ENCODE peak calls at places on chromosomes 6 and 20, in seven cellular contexts. L, D, Z, X, Y, W and H are unnamed samples.

GRCh38 chr20:46213946-46214830 is 94.1 kb downstream of the CDH22 start:
- DNase-seq in Y (no peak), Z (no peak), D (no peak), X (peak), L (no peak), W (no peak), H (peak)

GRCh38 chr6:90160013-90160412 is 136.6 kb downstream of the BACH2 start:
- DNase-seq in Y (no peak), D (no peak), Z (no peak), X (no peak), L (no peak), W (no peak), H (no peak)

GRCh38 chr6:102417368-102417767 is 1023.9 kb downstream of the GRIK2 start:
- DNase-seq in X (no peak), Y (no peak), W (no peak), D (no peak), L (no peak), Z (no peak), H (peak)

GRCh38 chr6:158487495-158487894 is 72.4 kb upstream of the TMEM181 start:
- DNase-seq in X (no peak), D (no peak), Y (no peak), Z (no peak), L (no peak), W (no peak), H (no peak)

GRCh38 chr6:157789861-157790260 is 33.2 kb upstream of the SNX9 start:
- DNase-seq in X (no peak), Z (no peak), D (no peak), L (no peak), Y (no peak), W (no peak), H (peak)

GRCh38 chr6:32967151-32968091 is 973 bp upstream of the BRD2 start:
- DNase-seq in Y (no peak), Z (no peak), W (no peak), L (no peak), X (peak), D (no peak), H (peak)

GRCh38 chr20:40776702-40777457 is 87.8 kb upstream of the MAFB start:
- DNase-seq in Z (no peak), W (no peak), D (no peak), X (no peak), L (peak), Y (no peak), H (no peak)

GRCh38 chr20:3340443-3340842 is 67.0 kb downstream of the DNAAF9 start:
- DNase-seq in D (no peak), X (peak), Z (peak), Y (peak), W (no peak), L (peak), H (no peak)

GRCh38 chr20:25044660-25045342 is 13.1 kb downstream of the ACSS1 start:
- DNase-seq in D (no peak), W (no peak), L (no peak), Y (no peak), X (no peak), Z (peak), H (peak)

GRCh38 chr6:75208564-75209431 is 2.9 kb upstream of the COL12A1 start:
- DNase-seq in Y (peak), D (peak), W (peak), L (peak), Z (peak), X (peak), H (peak)

GRCh38 chr20:40470313-40471260 is 218.4 kb downstream of the MAFB start:
- DNase-seq in W (no peak), Y (no peak), X (peak), D (peak), L (peak), Z (peak), H (peak)

GRCh38 chr6:97176468-97176867 is 106.5 kb downstream of the MMS22L start:
- DNase-seq in X (no peak), D (no peak), W (no peak), Y (no peak), Z (no peak), L (no peak), H (no peak)

GRCh38 chr6:41571066-41571780 is 25.0 kb downstream of the FOXP4 start:
- DNase-seq in W (no peak), Z (no peak), Y (no peak), L (no peak), D (no peak), X (no peak), H (peak)

DNA sequence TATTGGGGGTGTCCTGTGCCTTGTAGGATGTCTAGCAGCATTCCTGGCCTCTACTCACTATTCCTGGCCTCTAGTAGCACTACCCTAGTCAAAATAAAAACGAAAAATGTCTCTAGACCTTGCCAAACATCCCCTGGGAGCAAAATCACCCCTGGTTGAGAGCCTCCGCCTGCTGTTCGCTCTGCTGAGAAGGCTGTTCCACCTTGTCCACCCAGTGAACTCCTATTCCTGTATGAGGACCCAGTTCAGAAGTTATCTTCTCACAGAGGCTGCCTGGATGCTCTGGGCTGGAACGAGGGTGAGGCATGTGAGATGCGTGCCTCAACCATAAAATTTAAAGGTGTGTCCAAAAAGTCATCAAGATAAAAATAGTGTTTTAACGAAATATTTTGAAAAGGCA is 101.9 kb downstream of the TOX2 start:
- DNase-seq in L (no peak), Z (no peak), W (no peak), D (no peak), Y (no peak), X (no peak), H (no peak)
- TF ChIP-seq POLR2A in L (no peak), Z (no peak), W (no peak), D (no peak), Y (no peak), X (no peak), H (no peak)

GRCh38 chr6:5728726-5729434 is 277.8 kb downstream of the NRN1 start:
- DNase-seq in X (no peak), Z (no peak), D (no peak), Y (no peak), W (no peak), L (no peak), H (peak)
- TF ChIP-seq CTCF in X (no peak), Z (no peak), D (no peak), Y (no peak), W (no peak), L (no peak), H (no peak)

GRCh38 chr6:2807342-2808090 is 34.1 kb downstream of the SERPINB1 start:
- DNase-seq in X (no peak), Y (no peak), Z (no peak), L (no peak), W (no peak), D (no peak), H (no peak)
- TF ChIP-seq POLR2A in X (no peak), Y (no peak), Z (no peak), L (no peak), W (no peak), D (no peak), H (no peak)

GRCh38 chr6:165972139-165972802 is 195.4 kb downstream of the TBXT start:
- DNase-seq in X (no peak), L (no peak), D (no peak), Y (no peak), Z (no peak), W (no peak), H (no peak)

GRCh38 chr6:165974817-165975216 is 192.8 kb downstream of the TBXT start:
- DNase-seq in D (no peak), X (no peak), L (no peak), W (no peak), Y (no peak), Z (no peak), H (no peak)

GRCh38 chr6:165973473-165973872 is 194.2 kb downstream of the TBXT start:
- DNase-seq in Z (no peak), W (no peak), Y (no peak), D (no peak), X (no peak), L (no peak), H (no peak)

GRCh38 chr6:165978482-165978881 is 189.2 kb downstream of the TBXT start:
- DNase-seq in L (no peak), D (no peak), X (no peak), W (no peak), Z (no peak), Y (no peak), H (no peak)

GRCh38 chr6:165976705-165977104 is 190.9 kb downstream of the TBXT start:
- DNase-seq in X (no peak), W (no peak), L (no peak), D (no peak), Z (no peak), Y (no peak), H (no peak)
- TF ChIP-seq CTCF in X (no peak), W (no peak), L (no peak), D (no peak), Z (no peak), Y (no peak), H (no peak)

DNA sequence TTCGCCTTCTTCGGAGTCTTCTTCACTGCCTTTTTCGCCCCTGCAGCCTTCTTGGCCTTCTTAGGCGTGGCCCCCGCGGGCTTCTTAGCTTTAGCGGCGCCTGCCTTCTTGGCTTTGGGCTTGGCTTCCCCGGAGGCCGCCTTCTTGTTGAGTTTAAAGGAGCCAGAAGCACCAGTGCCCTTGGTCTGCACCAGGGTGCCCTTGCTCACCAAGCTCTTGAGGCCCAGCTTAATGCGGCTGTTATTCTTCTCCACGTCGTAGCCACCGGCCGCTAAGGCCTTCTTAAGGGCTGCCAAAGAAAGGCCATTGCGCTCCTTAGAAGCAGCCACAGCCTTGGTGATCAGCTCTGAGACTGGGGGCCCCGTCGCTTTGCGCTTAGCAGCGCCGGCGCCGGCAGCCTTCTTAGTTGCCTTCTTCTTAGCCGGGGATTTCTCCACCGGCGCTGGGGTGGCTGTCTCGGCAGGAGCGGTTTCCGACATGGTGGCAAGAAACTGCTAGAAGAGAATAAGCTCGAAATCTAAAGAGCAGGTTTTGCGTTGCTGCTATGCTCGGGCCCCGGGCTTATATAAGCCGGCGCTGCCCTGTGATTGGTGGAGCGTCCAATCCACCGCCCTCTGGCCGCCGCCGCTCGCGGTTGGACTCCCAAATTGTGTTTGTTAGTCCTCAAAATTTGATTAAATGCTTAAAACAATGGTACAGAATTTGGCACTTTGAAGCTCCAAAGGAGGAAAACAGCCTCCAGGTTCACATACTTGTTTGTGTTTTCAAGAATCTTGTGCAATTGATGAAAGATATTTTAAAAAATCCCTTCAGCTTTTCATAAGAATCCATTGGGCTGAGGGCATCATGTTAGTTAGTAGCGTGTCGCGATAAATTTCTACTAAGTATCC is 44.9 kb downstream of the OR2B2 start:
- DNase-seq in D (no peak), W (no peak), X (peak), Y (peak), Z (no peak), L (peak), H (peak)
- TF ChIP-seq POLR2A in D (peak), W (no peak), X (peak), Y (peak), Z (no peak), L (no peak), H (peak)